ENCODE peak calls at places on chromosomes 6 and 20, in nine cellular contexts. V is brain microvascular endothelial cell, E is GM13976, A is heart right ventricle, X is stomach, Q is lower leg skin, S is uterus, P is ascending aorta, Z is astrocyte of the spinal cord. W is an unnamed sample.
A peak's percentile ranks its signal among the peaks of the same experiment; 100 is the strongest.

GRCh38 chr20:63124092-63124781 is 91.7 kb downstream of the YTHDF1 start:
- DNase-seq in V (no peak), E (no peak), A (peak; percentile 4), X (no peak), Q (peak; percentile 43), S (no peak), P (no peak), Z (no peak), W (no peak)

GRCh38 chr6:25369450-25370086 is 90.4 kb downstream of the CARMIL1 start:
- DNase-seq in V (no peak), E (no peak), A (no peak), X (peak; percentile 39), Q (no peak), S (no peak), P (no peak), Z (no peak), W (no peak)

GRCh38 chr6:33208089-33208967 is at the start of gene RING1:
- DNase-seq in V (peak; percentile 61), E (peak; percentile 97), A (peak; percentile 90), X (peak; percentile 89), Q (peak; percentile 97), S (peak; percentile 89), P (peak; percentile 51), Z (peak; percentile 77), W (peak; percentile 88)

GRCh38 chr6:116982401-116982800 is 105.4 kb downstream of the RFX6 start:
- DNase-seq in V (no peak), E (no peak), A (no peak), X (no peak), Q (no peak), S (no peak), P (no peak), Z (no peak), W (no peak)

GRCh38 chr20:45370571-45371204 is 7.4 kb downstream of the TP53TG5 start:
- DNase-seq in V (no peak), E (no peak), A (no peak), X (no peak), Q (no peak), S (no peak), P (no peak), Z (no peak), W (no peak)

GRCh38 chr6:137750284-137750683 is 116.8 kb upstream of the TNFAIP3 start:
- DNase-seq in V (no peak), E (no peak), A (no peak), X (no peak), Q (no peak), S (no peak), P (no peak), Z (no peak), W (no peak)

GRCh38 chr6:5305968-5306626 is 44.8 kb downstream of the FARS2 start:
- DNase-seq in V (no peak), E (no peak), A (no peak), X (no peak), Q (no peak), S (no peak), P (no peak), Z (no peak), W (no peak)

GRCh38 chr6:111880181-111880944 is 7.1 kb upstream of the FYN start:
- DNase-seq in V (no peak), E (no peak), A (no peak), X (no peak), Q (no peak), S (no peak), P (no peak), Z (peak; percentile 24), W (no peak)

GRCh38 chr6:5205877-5206840 is 54.6 kb downstream of the LYRM4 start:
- DNase-seq in V (peak; percentile 75), E (no peak), A (peak; percentile 67), X (peak; percentile 38), Q (peak; percentile 85), S (peak; percentile 68), P (no peak), Z (peak; percentile 66), W (no peak)

GRCh38 chr6:25332671-25333071 is 53.5 kb downstream of the CARMIL1 start:
- DNase-seq in V (no peak), E (peak; percentile 37), A (no peak), X (no peak), Q (no peak), S (no peak), P (no peak), Z (no peak), W (no peak)

GRCh38 chr6:41268478-41268877 is 18.0 kb downstream of the TREM1 start:
- DNase-seq in V (no peak), E (peak; percentile 0), A (no peak), X (no peak), Q (no peak), S (no peak), P (no peak), Z (no peak), W (no peak)

GRCh38 chr6:21708181-21708580 is 114.6 kb downstream of the SOX4 start:
- DNase-seq in V (no peak), E (no peak), A (no peak), X (no peak), Q (no peak), S (no peak), P (no peak), Z (no peak), W (no peak)

GRCh38 chr6:2795960-2796359 is 30.8 kb downstream of the WRNIP1 start:
- DNase-seq in V (no peak), E (no peak), A (no peak), X (no peak), Q (no peak), S (no peak), P (no peak), Z (no peak), W (no peak)

GRCh38 chr6:168226832-168227434 is 92.6 kb downstream of the DACT2 start:
- DNase-seq in V (no peak), E (no peak), A (no peak), X (no peak), Q (peak; percentile 74), S (no peak), P (no peak), Z (no peak), W (no peak)

GRCh38 chr6:36073587-36073986 is 46.0 kb downstream of the MAPK14 start:
- DNase-seq in V (no peak), E (no peak), A (no peak), X (no peak), Q (no peak), S (no peak), P (no peak), Z (no peak), W (no peak)
- TF ChIP-seq CTCF in V (no peak), E (no peak), A (no peak), X (no peak), Q (no peak), S (no peak), P (no peak), Z (no peak), W (no peak)

GRCh38 chr6:113420290-113420689 is 436.9 kb upstream of the MARCKS start:
- DNase-seq in V (no peak), E (no peak), A (no peak), X (no peak), Q (no peak), S (no peak), P (no peak), Z (no peak), W (no peak)

GRCh38 chr6:113411006-113411405 is 446.1 kb upstream of the MARCKS start:
- DNase-seq in V (no peak), E (no peak), A (no peak), X (no peak), Q (no peak), S (no peak), P (no peak), Z (no peak), W (no peak)

GRCh38 chr6:113412589-113413367 is 444.4 kb upstream of the MARCKS start:
- DNase-seq in V (no peak), E (no peak), A (no peak), X (no peak), Q (no peak), S (no peak), P (no peak), Z (peak; percentile 37), W (no peak)

GRCh38 chr6:113416166-113416565 is 441.0 kb upstream of the MARCKS start:
- DNase-seq in V (no peak), E (no peak), A (no peak), X (no peak), Q (no peak), S (no peak), P (no peak), Z (no peak), W (no peak)

GRCh38 chr6:113414511-113414910 is 442.6 kb upstream of the MARCKS start:
- DNase-seq in V (peak; percentile 79), E (no peak), A (no peak), X (peak; percentile 54), Q (no peak), S (peak; percentile 39), P (no peak), Z (peak; percentile 71), W (no peak)
- TF ChIP-seq CTCF in V (peak; percentile 84), E (no peak), A (peak; percentile 40), X (no peak), Q (no peak), S (peak; percentile 22), P (peak; percentile 51), Z (peak; percentile 73), W (no peak)

GRCh38 chr6:35088281-35089215 is 52.6 kb downstream of the TCP11 start:
- DNase-seq in V (no peak), E (peak; percentile 18), A (no peak), X (no peak), Q (no peak), S (no peak), P (no peak), Z (no peak), W (no peak)
- TF ChIP-seq CTCF in V (no peak), E (no peak), A (no peak), X (no peak), Q (no peak), S (no peak), P (no peak), Z (no peak), W (no peak)

GRCh38 chr6:36793913-36794703 is 45.1 kb downstream of the CPNE5 start:
- DNase-seq in V (no peak), E (no peak), A (no peak), X (no peak), Q (no peak), S (peak; percentile 77), P (no peak), Z (no peak), W (no peak)
- TF ChIP-seq CTCF in V (no peak), E (no peak), A (no peak), X (no peak), Q (no peak), S (no peak), P (no peak), Z (no peak), W (no peak)

GRCh38 chr20:51631011-51631950 is 88.8 kb upstream of the NFATC2 start:
- DNase-seq in V (peak; percentile 99), E (no peak), A (peak; percentile 34), X (no peak), Q (peak; percentile 88), S (peak; percentile 83), P (peak; percentile 25), Z (peak; percentile 100), W (no peak)
- TF ChIP-seq CTCF in V (no peak), E (no peak), A (no peak), X (no peak), Q (no peak), S (no peak), P (no peak), Z (no peak), W (no peak)

W was measured in activated B cell treated with CpG ODN at 0.5 μM for 24 hours.